ENCODE peak calls at places on chromosome 11, in ten cellular contexts. R is IMR-90, B is keratinocyte, G is cardiac muscle cell, K is tibial artery, N is uterus, Y is HepG2, M is ovary, Q is thoracic aorta, P is lung. C is an unnamed sample. For H3K27me3 and H3K4me1, the result is how much of the 10 kb centered on the place peaks cover.

GRCh38 chr11:13434247-13435205 is 28.5 kb downstream of the BTBD10 start:
- DNase-seq in B (no peak), Q (no peak), Y (no peak), P (no peak), K (no peak), N (no peak), M (no peak), G (no peak), R (peak), C (no peak)

GRCh38 chr11:13169709-13170108 is 107.9 kb upstream of the BMAL1 start:
- DNase-seq in Q (no peak), M (no peak), K (no peak), N (no peak), G (no peak), R (peak), P (peak), Y (no peak), B (peak), C (no peak)

GRCh38 chr11:33769542-33769941 is 4.8 kb downstream of the FBXO3 start:
- DNase-seq in M (no peak), P (no peak), B (no peak), N (no peak), G (no peak), Q (no peak), K (no peak), R (no peak), Y (no peak), C (no peak)

GRCh38 chr11:3982431-3982830 is 112.2 kb upstream of the RRM1 start:
- DNase-seq in Q (no peak), N (no peak), B (no peak), M (no peak), P (no peak), R (peak), Y (no peak), G (no peak), K (no peak), C (no peak)

GRCh38 chr11:66973956-66974585 is 1.0 kb upstream of the C11orf86 start:
- DNase-seq in B (no peak), Y (no peak), G (no peak), N (no peak), K (no peak), M (no peak), R (no peak), P (no peak), Q (no peak), C (no peak)

GRCh38 chr11:19698493-19699292 is 13.9 kb upstream of the NAV2 start:
- DNase-seq in Y (no peak), G (no peak), N (no peak), K (peak), P (no peak), B (no peak), R (peak), Q (no peak), M (no peak), C (no peak)

GRCh38 chr11:93740031-93740801 is 1.1 kb downstream of the TAF1D start:
- DNase-seq in Y (peak), P (peak), G (peak), R (peak), K (no peak), B (no peak), M (no peak), Q (no peak), N (no peak), C (peak)

GRCh38 chr11:134783219-134783618 is 371.2 kb upstream of the B3GAT1 start:
- DNase-seq in N (no peak), M (no peak), G (no peak), K (no peak), Y (no peak), B (no peak), P (no peak), R (no peak), Q (no peak), C (no peak)

GRCh38 chr11:134040386-134041297 is 28.2 kb upstream of the JAM3 start:
- DNase-seq in N (peak), Y (no peak), P (no peak), R (peak), K (no peak), M (peak), B (peak), Q (no peak), G (peak), C (no peak)

GRCh38 chr11:83192846-83193245 is 666 bp upstream of the ANKRD42 start:
- DNase-seq in B (no peak), P (no peak), R (no peak), K (no peak), N (no peak), M (no peak), Q (no peak), Y (peak), G (no peak), C (no peak)

GRCh38 chr11:79404325-79404724 is 36.5 kb downstream of the TENM4 start:
- DNase-seq in B (no peak), K (no peak), G (no peak), R (peak), N (peak), Y (no peak), Q (no peak), P (no peak), M (no peak), C (no peak)

GRCh38 chr11:110972640-110973039 is 260.4 kb upstream of the ARHGAP20 start:
- DNase-seq in R (peak), Q (no peak), N (no peak), B (no peak), K (no peak), M (no peak), Y (no peak), P (no peak), G (no peak), C (no peak)

GRCh38 chr11:15011741-15012140 is 39.6 kb upstream of the CALCA start:
- DNase-seq in P (no peak), N (no peak), R (no peak), G (peak), B (no peak), Q (no peak), Y (no peak), K (no peak), M (no peak), C (no peak)

GRCh38 chr11:2084721-2085120 is 54.5 kb downstream of the IGF2 start:
- DNase-seq in G (no peak), B (no peak), R (no peak), P (peak), N (no peak), M (no peak), Q (no peak), K (no peak), Y (no peak), C (no peak)

GRCh38 chr11:63901660-63902059 is 15.3 kb downstream of the RCOR2 start:
- DNase-seq in K (no peak), G (no peak), Y (no peak), M (no peak), B (no peak), P (no peak), N (no peak), Q (no peak), R (peak), C (peak)

GRCh38 chr11:68659158-68659921 is 25.0 kb upstream of the GAL start:
- DNase-seq in Q (no peak), P (peak), K (peak), B (no peak), G (no peak), Y (peak), N (peak), M (peak), R (peak), C (peak)

GRCh38 chr11:98616256-98616655 is 404.5 kb upstream of the CNTN5 start:
- DNase-seq in B (no peak), G (no peak), N (no peak), M (no peak), P (no peak), K (no peak), Y (no peak), R (no peak), Q (no peak), C (peak)

GRCh38 chr11:32446227-32446626 is 10.9 kb upstream of the WT1 start:
- DNase-seq in P (no peak), Y (no peak), N (peak), K (no peak), M (no peak), Q (no peak), R (no peak), G (no peak), B (no peak), C (no peak)

GRCh38 chr11:104668797-104669463 is 229.3 kb downstream of the CASP12 start:
- DNase-seq in R (peak), N (no peak), K (no peak), Y (peak), M (no peak), P (no peak), G (no peak), B (peak), Q (no peak), C (peak)

GRCh38 chr11:134741453-134742227 is 329.6 kb upstream of the B3GAT1 start:
- DNase-seq in B (no peak), R (peak), Y (peak), P (no peak), G (peak), N (no peak), Q (no peak), M (no peak), K (no peak), C (peak)

GRCh38 chr11:111469200-111469599 is 43.0 kb downstream of the BTG4 start:
- DNase-seq in Y (no peak), P (no peak), N (no peak), M (no peak), Q (no peak), K (no peak), B (no peak), G (no peak), R (peak), C (no peak)

GRCh38 chr11:65488273-65489058 is 10.4 kb upstream of the MALAT1 start:
- DNase-seq in R (peak), K (peak), G (no peak), M (peak), P (no peak), Y (no peak), Q (no peak), N (peak), B (no peak), C (no peak)

GRCh38 chr11:64359712-64360402 is 895 bp downstream of the RPS6KA4 start:
- DNase-seq in B (no peak), M (no peak), N (no peak), K (no peak), P (no peak), G (no peak), Q (no peak), R (no peak), Y (no peak), C (no peak)

GRCh38 chr11:60946601-60947265 is 5.2 kb downstream of the SLC15A3 start:
- DNase-seq in G (no peak), Y (no peak), K (no peak), P (no peak), N (no peak), Q (no peak), B (no peak), M (no peak), R (no peak), C (no peak)

GRCh38 chr11:46674463-46675287 is 25.7 kb downstream of the ARHGAP1 start:
- DNase-seq in K (no peak), R (peak), N (no peak), M (peak), Y (peak), G (peak), Q (no peak), P (no peak), B (no peak), C (peak)

GRCh38 chr11:75502138-75502537 is 23.6 kb downstream of the GDPD5 start:
- DNase-seq in N (no peak), B (no peak), R (no peak), Y (no peak), M (no peak), K (no peak), Q (no peak), P (no peak), G (no peak), C (no peak)

GRCh38 chr11:124167852-124168251 is 15.3 kb upstream of the OR10D3 start:
- DNase-seq in K (no peak), M (no peak), G (no peak), N (no peak), Q (no peak), R (no peak), Y (no peak), B (no peak), P (no peak), C (no peak)

GRCh38 chr11:77046060-77046501 is 11.9 kb downstream of the B3GNT6 start:
- DNase-seq in N (peak), M (no peak), B (no peak), Q (no peak), Y (no peak), R (no peak), K (no peak), G (peak), P (peak), C (peak)

GRCh38 chr11:92762175-92762574 is 207.3 kb upstream of the MTNR1B start:
- DNase-seq in K (no peak), P (no peak), R (no peak), B (no peak), G (no peak), Q (no peak), N (no peak), Y (no peak), M (no peak), C (no peak)

GRCh38 chr11:125401235-125401634 is 94.8 kb downstream of the FEZ1 start:
- DNase-seq in P (no peak), N (no peak), R (no peak), M (no peak), G (no peak), Q (no peak), K (no peak), Y (no peak), B (no peak), C (no peak)

GRCh38 chr11:125394306-125394705 is 101.8 kb downstream of the FEZ1 start:
- DNase-seq in R (no peak), M (no peak), N (no peak), B (no peak), K (no peak), G (no peak), P (no peak), Q (no peak), Y (no peak), C (no peak)

GRCh38 chr11:125398475-125398874 is 97.6 kb downstream of the FEZ1 start:
- DNase-seq in G (no peak), N (no peak), Y (no peak), Q (no peak), R (no peak), P (no peak), M (no peak), B (no peak), K (no peak), C (no peak)

GRCh38 chr11:125398994-125399638 is 96.9 kb downstream of the FEZ1 start:
- DNase-seq in M (no peak), B (no peak), K (no peak), Q (no peak), G (no peak), R (no peak), N (no peak), Y (no peak), P (no peak), C (no peak)

DNA sequence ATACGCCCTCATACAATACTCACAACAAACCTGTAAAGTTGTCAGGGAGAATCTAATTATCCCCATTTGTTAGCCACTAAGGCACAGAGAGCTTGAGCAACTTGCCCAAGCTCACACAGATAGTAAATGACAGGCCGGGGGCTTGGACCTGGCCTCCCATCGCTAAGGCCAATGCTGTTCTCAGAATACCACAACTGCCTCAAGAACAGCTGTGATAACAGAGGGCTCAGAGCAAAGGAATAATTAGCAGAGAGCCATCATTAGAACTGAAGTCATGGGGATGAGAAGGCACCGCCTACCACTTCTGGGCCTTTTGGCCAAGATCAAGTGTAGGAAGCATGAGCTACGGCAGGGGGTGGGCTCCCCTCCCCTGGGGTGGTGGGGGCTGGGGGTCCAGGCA is 98.6 kb downstream of the FEZ1 start:
- DNase-seq in R (no peak), P (no peak), B (no peak), Y (no peak), N (no peak), K (no peak), Q (no peak), G (no peak), M (no peak), C (no peak)
- H3K27me3 ChIP-seq in R (under half), P (under half), B (under half), Y (under half), N (under half), K (under half), Q (under half), G (under half), M (under half), C (under half)

GRCh38 chr11:43986327-43986726 is 43.9 kb downstream of the C11orf96 start:
- DNase-seq in B (no peak), G (no peak), Q (no peak), M (no peak), R (no peak), K (no peak), P (no peak), N (no peak), Y (no peak), C (no peak)

GRCh38 chr11:43986881-43987280 is 44.4 kb downstream of the C11orf96 start:
- DNase-seq in R (no peak), N (no peak), Q (no peak), B (no peak), K (no peak), P (no peak), Y (no peak), M (no peak), G (no peak), C (no peak)

GRCh38 chr11:43987384-43988039 is 45.1 kb downstream of the C11orf96 start:
- DNase-seq in Q (peak), K (peak), P (peak), G (no peak), R (peak), Y (no peak), N (peak), B (no peak), M (peak), C (no peak)

GRCh38 chr11:43989162-43989961 is 46.9 kb downstream of the C11orf96 start:
- DNase-seq in Q (no peak), K (peak), M (peak), R (no peak), Y (no peak), B (no peak), G (peak), P (no peak), N (peak), C (no peak)

DNA sequence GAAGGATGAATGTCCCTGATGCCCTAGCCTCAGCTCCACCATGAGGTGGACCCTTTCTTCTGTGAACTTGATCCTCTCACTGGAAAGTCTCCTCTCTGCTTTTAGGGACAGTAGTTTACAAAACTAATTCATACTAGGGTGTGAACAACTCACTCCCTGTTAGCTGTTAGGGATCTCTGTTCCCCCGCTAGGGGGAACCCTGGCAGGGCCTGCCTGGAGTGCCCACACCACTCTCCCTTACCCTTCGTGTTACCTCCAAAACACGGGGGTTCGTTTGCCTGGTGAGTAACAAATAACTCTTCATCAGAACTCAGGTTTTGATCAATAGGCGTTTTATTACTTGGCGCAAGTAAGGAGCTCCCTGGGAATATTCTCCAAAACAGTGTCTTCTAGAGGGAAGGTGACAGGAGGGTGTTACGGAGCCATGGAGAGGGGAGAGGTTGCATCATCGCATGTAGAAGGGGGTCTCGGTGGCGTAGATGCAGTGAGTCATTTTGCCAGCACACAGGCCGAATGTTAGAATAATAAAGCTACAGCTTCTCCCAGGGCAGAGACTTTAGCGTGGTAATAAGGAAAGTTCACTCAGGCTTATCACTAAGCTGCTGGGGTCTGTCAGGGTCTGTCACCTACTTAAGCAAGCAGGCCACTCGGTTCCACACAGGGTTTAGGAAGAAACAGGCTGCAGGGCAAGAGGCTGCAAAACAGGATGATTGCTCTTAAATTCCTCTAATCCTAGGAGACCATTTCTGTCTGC is 45.8 kb downstream of the C11orf96 start:
- DNase-seq in P (no peak), N (no peak), G (peak), K (no peak), B (no peak), Q (no peak), R (peak), Y (no peak), M (no peak), C (peak)
- TF ChIP-seq CTCF in P (no peak), N (no peak), G (peak), K (peak), B (no peak), Q (no peak), R (peak), Y (peak), M (no peak), C (no peak)

GRCh38 chr11:72721689-72722049 is 30.5 kb downstream of the ARAP1 start:
- DNase-seq in P (no peak), G (no peak), B (peak), M (peak), Q (no peak), N (no peak), K (no peak), Y (no peak), R (no peak), C (no peak)
- H3K4me1 ChIP-seq in P (under half), G (under half), B (half or more), M (under half), Q (half or more), N (under half), K (under half), Y (under half), R (under half), C (under half)

GRCh38 chr11:128686045-128686741 is 7.7 kb upstream of the FLI1 start:
- DNase-seq in R (no peak), B (no peak), G (no peak), K (no peak), Y (no peak), N (no peak), Q (no peak), P (no peak), M (no peak), C (no peak)

GRCh38 chr11:128685383-128686044 is 8.4 kb upstream of the FLI1 start:
- DNase-seq in K (no peak), P (no peak), G (no peak), Q (no peak), R (no peak), N (no peak), Y (no peak), B (no peak), M (no peak), C (no peak)

GRCh38 chr11:128686745-128687177 is 7.1 kb upstream of the FLI1 start:
- DNase-seq in N (peak), Y (no peak), G (peak), K (no peak), Q (no peak), B (peak), R (peak), M (no peak), P (no peak), C (peak)

GRCh38 chr11:128687321-128687720 is 6.6 kb upstream of the FLI1 start:
- DNase-seq in K (no peak), M (no peak), N (no peak), G (no peak), B (no peak), P (no peak), Q (no peak), R (no peak), Y (no peak), C (no peak)

DNA sequence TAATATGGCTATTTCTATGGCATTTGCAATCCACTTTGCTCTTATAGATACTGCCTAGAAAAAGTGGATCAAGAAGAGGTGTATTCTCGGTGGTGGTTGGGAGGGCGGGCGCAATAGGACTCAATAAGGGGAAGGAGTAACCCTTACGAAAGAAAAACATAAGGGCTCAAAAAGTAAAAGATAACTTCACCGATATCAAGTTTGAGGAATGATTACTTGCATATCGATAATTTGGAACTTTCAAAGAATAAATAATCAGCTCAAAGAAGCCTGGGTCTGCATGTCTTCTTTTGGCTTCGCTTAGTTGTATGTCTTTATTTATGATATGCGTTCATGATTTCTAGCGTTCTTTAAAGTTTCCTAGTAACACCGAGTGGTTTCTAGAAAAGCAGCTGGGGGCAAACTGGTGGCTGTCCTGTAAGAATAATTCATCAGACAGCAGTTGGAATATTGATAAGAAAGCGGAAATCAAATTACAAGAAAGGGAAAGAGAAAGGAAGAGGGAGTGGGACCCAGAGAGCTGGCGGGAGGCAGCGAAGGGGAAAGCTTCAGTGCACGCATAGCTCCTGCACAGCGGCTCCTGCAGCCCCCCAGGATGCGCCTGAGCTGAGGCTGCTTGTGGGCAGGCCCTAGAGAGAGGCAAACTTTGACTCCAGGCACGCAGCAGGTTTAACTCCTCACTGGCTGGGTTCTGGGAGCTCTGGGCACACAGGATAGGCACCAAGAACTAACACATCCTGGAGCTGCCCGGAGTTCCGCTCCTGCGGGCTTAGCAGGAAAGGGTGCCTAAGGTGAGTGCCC is 9.1 kb upstream of the FLI1 start:
- DNase-seq in R (no peak), K (no peak), M (no peak), G (no peak), N (no peak), Y (no peak), P (no peak), B (no peak), Q (no peak), C (no peak)
- H3K27me3 ChIP-seq in R (half or more), K (half or more), M (under half), G (half or more), N (under half), Y (under half), P (under half), B (half or more), Q (under half), C (under half)